ENCODE peak calls at places on chromosomes 6 and 20, in four cellular contexts. Q, R, K and M are unnamed samples.

GRCh38 chr6:47571488-47571887 is 93.9 kb downstream of the CD2AP start:
- DNase-seq in Q (no peak), R (no peak), K (no peak), M (no peak)

GRCh38 chr6:125262026-125263013 is 39.4 kb downstream of the HDDC2 start:
- DNase-seq in Q (no peak), R (no peak), K (no peak), M (peak; percentile 21)

GRCh38 chr6:1049900-1050299 is 262.0 kb upstream of the FOXQ1 start:
- DNase-seq in Q (no peak), R (no peak), K (no peak), M (no peak)

GRCh38 chr6:68559716-68560115 is 75.4 kb upstream of the ADGRB3 start:
- DNase-seq in Q (no peak), R (no peak), K (no peak), M (no peak)

GRCh38 chr20:64063389-64064144 is 569 bp downstream of the TCEA2 start:
- DNase-seq in Q (no peak), R (no peak), K (no peak), M (peak; percentile 29)

GRCh38 chr6:21163110-21163837 is 430.3 kb upstream of the SOX4 start:
- DNase-seq in Q (no peak), R (no peak), K (no peak), M (no peak)

GRCh38 chr6:150417899-150418824 is 49.4 kb downstream of the IYD start:
- DNase-seq in Q (peak; percentile 40), R (peak; percentile 68), K (peak; percentile 63), M (peak; percentile 67)

GRCh38 chr6:142048593-142048980 is 84.1 kb upstream of the GJE1 start:
- DNase-seq in Q (no peak), R (no peak), K (no peak), M (no peak)

GRCh38 chr6:107757910-107758309 is 66.2 kb downstream of the SCML4 start:
- DNase-seq in Q (no peak), R (no peak), K (no peak), M (no peak)

GRCh38 chr6:12171735-12172134 is 118.4 kb upstream of the EDN1 start:
- DNase-seq in Q (no peak), R (no peak), K (no peak), M (no peak)

GRCh38 chr6:44216677-44217331 is at the start of gene MYMX:
- DNase-seq in Q (no peak), R (no peak), K (no peak), M (no peak)

GRCh38 chr6:111052171-111052570 is 35.1 kb upstream of the SLC16A10 start:
- DNase-seq in Q (no peak), R (no peak), K (no peak), M (no peak)

GRCh38 chr6:25623874-25624273 is 28.1 kb upstream of the SCGN start:
- DNase-seq in Q (no peak), R (no peak), K (no peak), M (no peak)

GRCh38 chr6:74068945-74069570 is 373.1 kb downstream of the CD109 start:
- DNase-seq in Q (no peak), R (no peak), K (no peak), M (no peak)

GRCh38 chr6:160106010-160106409 is 15.6 kb upstream of the SLC22A1 start:
- DNase-seq in Q (no peak), R (no peak), K (no peak), M (no peak)

GRCh38 chr20:38307371-38308046 is 3.6 kb downstream of the BPI start:
- DNase-seq in Q (no peak), R (no peak), K (no peak), M (peak; percentile 94)

GRCh38 chr20:51641866-51642265 is 99.3 kb upstream of the NFATC2 start:
- DNase-seq in Q (no peak), R (no peak), K (no peak), M (no peak)

GRCh38 chr6:139248911-139249310 is 42.9 kb downstream of the TXLNB start:
- DNase-seq in Q (no peak), R (no peak), K (no peak), M (no peak)

GRCh38 chr6:73695619-73696421 is at the start of gene CD109:
- DNase-seq in Q (no peak), R (peak; percentile 65), K (peak; percentile 54), M (no peak)

GRCh38 chr6:163955131-163955530 is 540.6 kb downstream of the QKI start:
- DNase-seq in Q (no peak), R (no peak), K (no peak), M (no peak)

GRCh38 chr6:22551280-22551679 is 18.1 kb upstream of the HDGFL1 start:
- DNase-seq in Q (no peak), R (no peak), K (no peak), M (no peak)

GRCh38 chr20:23362392-23363256 is 642 bp downstream of the GZF1 start:
- DNase-seq in Q (no peak), R (no peak), K (peak; percentile 46), M (peak; percentile 86)

GRCh38 chr6:122014961-122015360 is 384.5 kb upstream of the HSF2 start:
- DNase-seq in Q (no peak), R (no peak), K (no peak), M (no peak)

GRCh38 chr6:157376706-157377230 is 4.2 kb upstream of the ZDHHC14 start:
- DNase-seq in Q (no peak), R (no peak), K (no peak), M (no peak)

GRCh38 chr6:45537539-45537938 is 159.8 kb upstream of the SUPT3H start:
- DNase-seq in Q (no peak), R (no peak), K (no peak), M (no peak)

GRCh38 chr20:1341561-1342265 is 12.8 kb upstream of the SDCBP2 start:
- DNase-seq in Q (no peak), R (no peak), K (no peak), M (no peak)

GRCh38 chr6:28224131-28225055 is 682 bp upstream of the ZSCAN9 start:
- DNase-seq in Q (no peak), R (no peak), K (no peak), M (no peak)

GRCh38 chr20:38536310-38536709 is 44.7 kb upstream of the ADIG start:
- DNase-seq in Q (no peak), R (no peak), K (no peak), M (no peak)

GRCh38 chr20:57555457-57556184 is 5.3 kb upstream of the PCK1 start:
- DNase-seq in Q (no peak), R (no peak), K (no peak), M (no peak)

GRCh38 chr6:13910443-13910842 is 14.3 kb upstream of the RNF182 start:
- DNase-seq in Q (no peak), R (no peak), K (no peak), M (no peak)

GRCh38 chr6:100504786-100505737 is 40.3 kb upstream of the SIM1 start:
- DNase-seq in Q (no peak), R (no peak), K (no peak), M (no peak)

GRCh38 chr6:89797317-89797716 is 22.3 kb downstream of the MDN1 start:
- DNase-seq in Q (no peak), R (no peak), K (no peak), M (no peak)

GRCh38 chr6:44008821-44009370 is 118.4 kb downstream of the MRPL14 start:
- DNase-seq in Q (no peak), R (no peak), K (no peak), M (no peak)

GRCh38 chr6:135932651-135933050 is 81.2 kb downstream of the PDE7B start:
- DNase-seq in Q (no peak), R (no peak), K (no peak), M (no peak)

GRCh38 chr20:53579581-53580375 is 13.9 kb downstream of the ZNF217 start:
- DNase-seq in Q (no peak), R (no peak), K (peak; percentile 99), M (peak; percentile 91)

GRCh38 chr6:38714239-38715015 is 684 bp upstream of the DNAH8 start:
- DNase-seq in Q (no peak), R (no peak), K (no peak), M (no peak)

GRCh38 chr6:142378138-142378875 is 76.5 kb downstream of the ADGRG6 start:
- DNase-seq in Q (no peak), R (no peak), K (peak; percentile 87), M (peak; percentile 36)

DNA sequence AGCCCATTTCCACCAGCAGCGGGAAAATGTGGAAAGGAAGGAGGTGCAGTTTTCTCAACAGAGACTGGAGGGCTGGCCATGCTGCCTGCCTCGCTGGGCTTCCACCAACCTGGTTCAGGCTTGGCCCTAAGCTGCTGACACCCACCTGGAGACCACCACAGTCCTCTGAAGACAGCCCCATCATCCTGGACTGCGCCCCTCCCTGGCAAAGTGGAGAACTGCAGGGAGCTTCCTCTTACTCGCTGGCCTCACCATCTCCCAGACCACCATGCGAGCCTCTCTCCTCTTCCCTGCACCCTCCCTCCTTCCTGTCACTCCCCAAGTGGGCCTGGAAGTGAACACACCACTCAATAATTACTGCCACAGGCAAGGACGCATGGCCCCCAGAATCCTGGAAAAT is 71.5 kb downstream of the PSMG4 start:
- DNase-seq in Q (no peak), R (no peak), K (no peak), M (no peak)
- TF ChIP-seq CTCF in Q (no peak), R (no peak), K (peak; percentile 30), M (peak; percentile 41)

DNA sequence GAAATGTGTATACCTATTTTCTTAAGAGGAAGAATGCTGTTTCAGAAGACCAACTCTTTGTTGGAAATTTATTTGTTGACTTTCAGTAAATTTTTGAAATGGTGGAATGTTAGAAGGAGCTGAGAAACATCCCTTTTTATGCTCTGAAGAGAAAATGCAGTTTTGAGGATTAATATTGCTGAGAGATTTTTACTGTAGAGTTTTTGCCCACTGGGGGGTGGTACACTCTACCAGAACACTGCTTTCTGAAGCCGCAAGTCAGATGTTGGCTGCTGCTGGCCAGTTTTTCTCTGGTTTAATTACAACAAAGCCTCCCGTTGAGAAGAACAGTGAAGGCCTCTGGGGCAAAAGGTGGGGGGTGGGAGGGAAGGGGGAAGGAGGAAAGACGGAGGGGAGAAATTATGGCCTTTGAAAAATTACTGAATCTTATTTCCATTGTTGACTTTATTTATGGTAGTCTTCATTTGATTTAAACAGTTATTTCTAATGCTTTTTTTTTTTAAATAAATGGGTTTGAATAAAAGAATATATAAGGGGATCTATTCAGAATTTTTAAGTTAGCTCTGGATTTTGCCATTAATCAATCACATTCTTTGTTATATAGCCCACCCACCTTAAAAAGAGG is 3.0 kb downstream of the FLRT3 start:
- DNase-seq in Q (no peak), R (peak; percentile 37), K (peak; percentile 48), M (peak; percentile 29)
- TF ChIP-seq MYC in Q (no peak), R (no peak), K (no peak), M (no peak)

GRCh38 chr6:14964486-14964885 is 281.4 kb upstream of the JARID2 start:
- DNase-seq in Q (no peak), R (no peak), K (no peak), M (no peak)
- TF ChIP-seq POLR2A in Q (no peak), R (no peak), K (no peak), M (no peak)

GRCh38 chr6:34867484-34867883 is 20.4 kb downstream of the TAF11 start:
- DNase-seq in Q (no peak), R (no peak), K (peak; percentile 10), M (peak; percentile 27)
- TF ChIP-seq CTCF in Q (no peak), R (no peak), K (peak; percentile 19), M (no peak)

GRCh38 chr20:9574182-9574581 is 59.8 kb downstream of the LAMP5 start:
- DNase-seq in Q (no peak), R (no peak), K (no peak), M (no peak)

GRCh38 chr20:9575836-9576235 is 61.4 kb downstream of the LAMP5 start:
- DNase-seq in Q (no peak), R (no peak), K (no peak), M (no peak)

GRCh38 chr20:9572690-9573089 is 58.3 kb downstream of the LAMP5 start:
- DNase-seq in Q (no peak), R (no peak), K (no peak), M (no peak)

GRCh38 chr20:9571783-9572182 is 57.4 kb downstream of the LAMP5 start:
- DNase-seq in Q (no peak), R (no peak), K (no peak), M (no peak)

GRCh38 chr20:9573598-9573997 is 59.2 kb downstream of the LAMP5 start:
- DNase-seq in Q (no peak), R (no peak), K (no peak), M (no peak)
- TF ChIP-seq MYC in Q (no peak), R (no peak), K (no peak), M (no peak)